ENCODE peak calls at places on chromosome 21, in five cellular contexts. One of them, this sample, is unnamed.

GRCh38 chr21:25561668-25562641 is 45.3 kb downstream of the MRPL39 start:
- DNase-seq in A549: peak
- DNase-seq in stomach: peak
- DNase-seq in K562: no peak
- DNase-seq in sigmoid colon: peak
- DNase-seq in this sample: peak

GRCh38 chr21:37281993-37282392 is 14.9 kb upstream of the VPS26C start:
- DNase-seq in A549: no peak
- DNase-seq in stomach: no peak
- DNase-seq in K562: no peak
- DNase-seq in sigmoid colon: no peak
- DNase-seq in this sample: no peak

GRCh38 chr21:43289966-43290365 is 121.2 kb downstream of the CRYAA start:
- DNase-seq in A549: no peak
- DNase-seq in stomach: no peak
- DNase-seq in K562: no peak
- DNase-seq in sigmoid colon: no peak
- DNase-seq in this sample: peak

GRCh38 chr21:43295016-43295958 is 126.5 kb downstream of the CRYAA start:
- DNase-seq in A549: peak
- DNase-seq in stomach: no peak
- DNase-seq in K562: no peak
- DNase-seq in sigmoid colon: no peak
- DNase-seq in this sample: no peak

GRCh38 chr21:14711287-14711686 is 165.2 kb upstream of the SAMSN1 start:
- DNase-seq in A549: no peak
- DNase-seq in stomach: no peak
- DNase-seq in K562: no peak
- DNase-seq in sigmoid colon: no peak
- DNase-seq in this sample: no peak

GRCh38 chr21:37483776-37484175 is 117.2 kb downstream of the DYRK1A start:
- DNase-seq in A549: no peak
- DNase-seq in stomach: no peak
- DNase-seq in K562: no peak
- DNase-seq in sigmoid colon: no peak
- DNase-seq in this sample: no peak

GRCh38 chr21:32413697-32414578 is 1.4 kb downstream of the EVA1C start:
- DNase-seq in A549: no peak
- DNase-seq in stomach: no peak
- DNase-seq in K562: no peak
- DNase-seq in sigmoid colon: peak
- DNase-seq in this sample: peak

GRCh38 chr21:37266515-37267221 is 466 bp downstream of the VPS26C start:
- DNase-seq in A549: peak
- DNase-seq in stomach: peak
- DNase-seq in K562: peak
- DNase-seq in sigmoid colon: peak
- DNase-seq in this sample: peak

GRCh38 chr21:26961704-26962103 is 5.2 kb downstream of the ADAMTS5 start:
- DNase-seq in A549: no peak
- DNase-seq in stomach: no peak
- DNase-seq in K562: no peak
- DNase-seq in sigmoid colon: no peak
- DNase-seq in this sample: peak

GRCh38 chr21:26918318-26919065 is 48.4 kb downstream of the ADAMTS5 start:
- DNase-seq in A549: no peak
- DNase-seq in stomach: no peak
- DNase-seq in K562: no peak
- DNase-seq in sigmoid colon: no peak
- DNase-seq in this sample: no peak

GRCh38 chr21:33152228-33153130 is 77.3 kb upstream of the IFNAR2 start:
- DNase-seq in A549: no peak
- DNase-seq in stomach: no peak
- DNase-seq in K562: no peak
- DNase-seq in sigmoid colon: no peak
- DNase-seq in this sample: no peak

GRCh38 chr21:33078907-33079582 is 9.1 kb downstream of the OLIG1 start:
- DNase-seq in A549: peak
- DNase-seq in stomach: no peak
- DNase-seq in K562: peak
- DNase-seq in sigmoid colon: no peak
- DNase-seq in this sample: no peak

GRCh38 chr21:25024639-25025038 is 582.6 kb downstream of the MRPL39 start:
- DNase-seq in A549: no peak
- DNase-seq in stomach: no peak
- DNase-seq in K562: no peak
- DNase-seq in sigmoid colon: no peak
- DNase-seq in this sample: no peak

GRCh38 chr21:35976481-35976880 is 83.8 kb downstream of the SETD4 start:
- DNase-seq in A549: no peak
- DNase-seq in stomach: no peak
- DNase-seq in K562: no peak
- DNase-seq in sigmoid colon: no peak
- DNase-seq in this sample: no peak

GRCh38 chr21:24076179-24076578 is 1531.1 kb downstream of the MRPL39 start:
- DNase-seq in A549: no peak
- DNase-seq in stomach: no peak
- DNase-seq in K562: no peak
- DNase-seq in sigmoid colon: no peak
- DNase-seq in this sample: no peak

GRCh38 chr21:26460621-26461020 is 112.5 kb downstream of the CYYR1 start:
- DNase-seq in A549: no peak
- DNase-seq in stomach: no peak
- DNase-seq in K562: no peak
- DNase-seq in sigmoid colon: no peak
- DNase-seq in this sample: no peak

GRCh38 chr21:22343303-22343702 is 1345.1 kb downstream of the NCAM2 start:
- DNase-seq in A549: no peak
- DNase-seq in stomach: no peak
- DNase-seq in K562: no peak
- DNase-seq in sigmoid colon: no peak
- DNase-seq in this sample: no peak

GRCh38 chr21:46493828-46494227 is 35.1 kb downstream of the DIP2A start:
- DNase-seq in A549: no peak
- DNase-seq in stomach: no peak
- DNase-seq in K562: no peak
- DNase-seq in sigmoid colon: no peak
- DNase-seq in this sample: no peak

GRCh38 chr21:31872452-31873274 is at the start of gene HUNK:
- DNase-seq in A549: peak
- DNase-seq in stomach: no peak
- DNase-seq in K562: no peak
- DNase-seq in sigmoid colon: no peak
- DNase-seq in this sample: peak

GRCh38 chr21:43207868-43208267 is 39.1 kb downstream of the CRYAA start:
- DNase-seq in A549: no peak
- DNase-seq in stomach: no peak
- DNase-seq in K562: no peak
- DNase-seq in sigmoid colon: peak
- DNase-seq in this sample: no peak

GRCh38 chr21:43333301-43334062 is 93.4 kb downstream of the SIK1 start:
- DNase-seq in A549: peak
- DNase-seq in stomach: peak
- DNase-seq in K562: no peak
- DNase-seq in sigmoid colon: no peak
- DNase-seq in this sample: peak

GRCh38 chr21:10418649-10419048 is 102.7 kb upstream of the TPTE start:
- DNase-seq in A549: no peak
- DNase-seq in stomach: no peak
- DNase-seq in K562: no peak
- DNase-seq in sigmoid colon: no peak
- DNase-seq in this sample: no peak

GRCh38 chr21:26297856-26298255 is 127.3 kb upstream of the APP start:
- DNase-seq in A549: no peak
- DNase-seq in stomach: no peak
- DNase-seq in K562: no peak
- DNase-seq in sigmoid colon: no peak
- DNase-seq in this sample: no peak

GRCh38 chr21:33395866-33396265 is 7.3 kb upstream of the IFNGR2 start:
- DNase-seq in A549: no peak
- DNase-seq in stomach: no peak
- DNase-seq in K562: no peak
- DNase-seq in sigmoid colon: no peak
- DNase-seq in this sample: no peak

GRCh38 chr21:26845066-26845749 is at the start of gene ADAMTS1:
- DNase-seq in A549: peak
- DNase-seq in stomach: peak
- DNase-seq in K562: no peak
- DNase-seq in sigmoid colon: peak
- DNase-seq in this sample: peak

GRCh38 chr21:36005018-36005417 is 55.3 kb downstream of the SETD4 start:
- DNase-seq in A549: peak
- DNase-seq in stomach: no peak
- DNase-seq in K562: peak
- DNase-seq in sigmoid colon: peak
- DNase-seq in this sample: peak

GRCh38 chr21:17660449-17660848 is 47.7 kb upstream of the BTG3 start:
- DNase-seq in A549: peak
- DNase-seq in stomach: no peak
- DNase-seq in K562: no peak
- DNase-seq in sigmoid colon: no peak
- DNase-seq in this sample: no peak

GRCh38 chr21:33212159-33212851 is 17.4 kb upstream of the IFNAR2 start:
- DNase-seq in A549: no peak
- DNase-seq in stomach: no peak
- DNase-seq in K562: peak
- DNase-seq in sigmoid colon: no peak
- DNase-seq in this sample: no peak

GRCh38 chr21:29238967-29239289 is 59.8 kb upstream of the BACH1 start:
- DNase-seq in A549: no peak
- DNase-seq in stomach: no peak
- DNase-seq in K562: peak
- DNase-seq in sigmoid colon: no peak
- DNase-seq in this sample: no peak

GRCh38 chr21:43271452-43272020 is 102.7 kb downstream of the CRYAA start:
- DNase-seq in A549: no peak
- DNase-seq in stomach: no peak
- DNase-seq in K562: no peak
- DNase-seq in sigmoid colon: no peak
- DNase-seq in this sample: peak

GRCh38 chr21:32771134-32771523 is 426 bp downstream of the PAXBP1 start:
- DNase-seq in A549: peak
- DNase-seq in stomach: peak
- DNase-seq in K562: peak
- DNase-seq in sigmoid colon: peak
- DNase-seq in this sample: no peak

GRCh38 chr21:32949701-32950100 is 76.0 kb upstream of the OLIG2 start:
- DNase-seq in A549: no peak
- DNase-seq in stomach: no peak
- DNase-seq in K562: no peak
- DNase-seq in sigmoid colon: no peak
- DNase-seq in this sample: no peak

GRCh38 chr21:36437745-36438128 is 42.2 kb downstream of the CLDN14 start:
- DNase-seq in A549: peak
- DNase-seq in stomach: peak
- DNase-seq in K562: peak
- DNase-seq in sigmoid colon: no peak
- DNase-seq in this sample: peak

GRCh38 chr21:29235714-29236197 is 63.0 kb upstream of the BACH1 start:
- DNase-seq in A549: no peak
- DNase-seq in stomach: no peak
- DNase-seq in K562: no peak
- DNase-seq in sigmoid colon: no peak
- DNase-seq in this sample: no peak

GRCh38 chr21:32207096-32207716 is 71.6 kb downstream of the MIS18A start:
- DNase-seq in A549: no peak
- DNase-seq in stomach: no peak
- DNase-seq in K562: no peak
- DNase-seq in sigmoid colon: no peak
- DNase-seq in this sample: no peak

GRCh38 chr21:15659768-15660423 is 69.9 kb upstream of the USP25 start:
- DNase-seq in A549: peak
- DNase-seq in stomach: no peak
- DNase-seq in K562: no peak
- DNase-seq in sigmoid colon: no peak
- DNase-seq in this sample: no peak

GRCh38 chr21:15224346-15225086 is 159.7 kb upstream of the NRIP1 start:
- DNase-seq in A549: peak
- DNase-seq in stomach: no peak
- DNase-seq in K562: no peak
- DNase-seq in sigmoid colon: no peak
- DNase-seq in this sample: no peak

GRCh38 chr21:44379991-44380865 is 26.8 kb downstream of the TRPM2 start:
- DNase-seq in A549: no peak
- DNase-seq in stomach: no peak
- DNase-seq in K562: no peak
- DNase-seq in sigmoid colon: no peak
- DNase-seq in this sample: no peak
- TF ChIP-seq EP300 in A549: no peak
- TF ChIP-seq EP300 in stomach: no peak
- TF ChIP-seq EP300 in K562: no peak
- TF ChIP-seq EP300 in sigmoid colon: no peak
- TF ChIP-seq EP300 in this sample: no peak

GRCh38 chr21:34544032-34544496 is 32.1 kb upstream of the KCNE1 start:
- DNase-seq in A549: peak
- DNase-seq in stomach: peak
- DNase-seq in K562: peak
- DNase-seq in sigmoid colon: no peak
- DNase-seq in this sample: peak
- H3K27ac ChIP-seq in A549: peak
- H3K27ac ChIP-seq in stomach: peak
- H3K27ac ChIP-seq in K562: no peak
- H3K27ac ChIP-seq in sigmoid colon: peak
- H3K27ac ChIP-seq in this sample: no peak

DNA sequence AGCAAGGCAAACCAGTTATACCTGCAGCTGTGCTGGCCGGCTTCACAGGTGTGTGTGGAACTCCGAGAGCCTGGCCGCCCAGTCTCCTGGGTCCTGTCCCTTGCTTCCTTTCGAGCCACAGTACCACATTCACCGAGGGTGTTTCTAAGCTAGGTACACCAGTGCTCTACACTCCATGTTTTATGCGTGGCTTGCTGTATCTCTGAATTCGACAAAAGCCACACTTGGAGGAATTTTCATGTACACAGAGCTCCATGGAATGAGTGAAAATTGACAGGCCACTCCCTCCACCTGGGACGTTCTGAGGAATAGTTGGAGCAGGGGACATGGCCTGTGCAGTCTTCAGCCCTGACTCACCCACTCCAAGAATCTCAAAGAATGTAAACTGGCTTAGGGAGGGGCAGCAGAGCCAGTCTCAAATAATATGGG is 14.0 kb downstream of the ETS2 start:
- DNase-seq in A549: peak
- DNase-seq in stomach: peak
- DNase-seq in K562: no peak
- DNase-seq in sigmoid colon: no peak
- DNase-seq in this sample: no peak
- TF ChIP-seq EP300 in A549: no peak
- TF ChIP-seq EP300 in stomach: no peak
- TF ChIP-seq EP300 in K562: no peak
- TF ChIP-seq EP300 in sigmoid colon: no peak
- TF ChIP-seq EP300 in this sample: no peak

DNA sequence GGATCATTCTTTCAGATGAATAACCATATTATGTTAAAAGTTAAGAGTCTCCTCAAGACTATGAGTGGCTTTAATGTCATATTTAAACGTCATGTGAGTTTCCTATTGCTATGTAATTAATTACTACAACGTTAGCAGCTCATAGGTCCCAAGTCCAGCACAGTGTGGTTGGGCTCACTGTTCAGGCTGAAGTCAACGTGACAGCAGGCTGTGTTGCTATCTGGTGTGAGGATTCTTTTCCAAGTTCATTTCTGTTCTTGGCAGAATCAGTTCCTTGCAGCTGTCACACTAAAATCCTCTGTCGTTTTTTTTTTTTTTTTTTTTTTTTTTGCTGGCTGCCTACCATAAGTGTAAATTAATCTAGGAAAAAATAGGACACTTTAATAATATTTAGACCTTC is 893.4 kb downstream of the LTN1 start:
- DNase-seq in A549: no peak
- DNase-seq in stomach: no peak
- DNase-seq in K562: no peak
- DNase-seq in sigmoid colon: peak
- DNase-seq in this sample: peak
- H3K27ac ChIP-seq in A549: no peak
- H3K27ac ChIP-seq in stomach: no peak
- H3K27ac ChIP-seq in K562: no peak
- H3K27ac ChIP-seq in sigmoid colon: no peak
- H3K27ac ChIP-seq in this sample: no peak